ENCODE peak calls at places on chromosome 10, in eight cellular contexts. One of them, this sample, is unnamed.

GRCh38 chr10:128051548-128051947 is 74.7 kb downstream of the MKI67 start:
- DNase-seq in GM06990: no peak
- DNase-seq in globus pallidus: no peak
- DNase-seq in MV-4-11: peak; percentile 41
- DNase-seq in Calu3: no peak
- DNase-seq in HTR-8/SVneo: no peak
- DNase-seq in endodermal cell: no peak
- DNase-seq in activated CD4-positive, alpha-beta T cell treated with anti-CD3 and anti-CD28 coated beads, Interleukin-2, amount 50 U/mL, for 24 hours: no peak
- DNase-seq in this sample: no peak

GRCh38 chr10:75191821-75192568 is 18.6 kb upstream of the VDAC2 start:
- DNase-seq in GM06990: no peak
- DNase-seq in globus pallidus: no peak
- DNase-seq in MV-4-11: peak; percentile 63
- DNase-seq in Calu3: peak; percentile 58
- DNase-seq in HTR-8/SVneo: peak; percentile 76
- DNase-seq in endodermal cell: no peak
- DNase-seq in activated CD4-positive, alpha-beta T cell treated with anti-CD3 and anti-CD28 coated beads, Interleukin-2, amount 50 U/mL, for 24 hours: no peak
- DNase-seq in this sample: no peak

GRCh38 chr10:117511601-117512390 is 30.8 kb upstream of the EMX2 start:
- DNase-seq in GM06990: no peak
- DNase-seq in globus pallidus: no peak
- DNase-seq in MV-4-11: no peak
- DNase-seq in Calu3: no peak
- DNase-seq in HTR-8/SVneo: no peak
- DNase-seq in endodermal cell: peak; percentile 33
- DNase-seq in activated CD4-positive, alpha-beta T cell treated with anti-CD3 and anti-CD28 coated beads, Interleukin-2, amount 50 U/mL, for 24 hours: no peak
- DNase-seq in this sample: no peak

GRCh38 chr10:80504897-80505465 is 32.7 kb upstream of the SH2D4B start:
- DNase-seq in GM06990: no peak
- DNase-seq in globus pallidus: no peak
- DNase-seq in MV-4-11: no peak
- DNase-seq in Calu3: no peak
- DNase-seq in HTR-8/SVneo: no peak
- DNase-seq in endodermal cell: no peak
- DNase-seq in activated CD4-positive, alpha-beta T cell treated with anti-CD3 and anti-CD28 coated beads, Interleukin-2, amount 50 U/mL, for 24 hours: no peak
- DNase-seq in this sample: no peak

GRCh38 chr10:50367732-50368131 is 116.4 kb upstream of the ASAH2 start:
- DNase-seq in GM06990: no peak
- DNase-seq in globus pallidus: no peak
- DNase-seq in MV-4-11: peak; percentile 30
- DNase-seq in Calu3: peak; percentile 30
- DNase-seq in HTR-8/SVneo: peak; percentile 58
- DNase-seq in endodermal cell: peak; percentile 64
- DNase-seq in activated CD4-positive, alpha-beta T cell treated with anti-CD3 and anti-CD28 coated beads, Interleukin-2, amount 50 U/mL, for 24 hours: no peak
- DNase-seq in this sample: peak; percentile 41

GRCh38 chr10:49094707-49095106 is 20.6 kb downstream of the VSTM4 start:
- DNase-seq in GM06990: no peak
- DNase-seq in globus pallidus: no peak
- DNase-seq in MV-4-11: no peak
- DNase-seq in Calu3: no peak
- DNase-seq in HTR-8/SVneo: no peak
- DNase-seq in endodermal cell: peak; percentile 27
- DNase-seq in activated CD4-positive, alpha-beta T cell treated with anti-CD3 and anti-CD28 coated beads, Interleukin-2, amount 50 U/mL, for 24 hours: no peak
- DNase-seq in this sample: no peak

GRCh38 chr10:62083413-62083794 is 181.9 kb downstream of the ARID5B start:
- DNase-seq in GM06990: no peak
- DNase-seq in globus pallidus: no peak
- DNase-seq in MV-4-11: no peak
- DNase-seq in Calu3: peak; percentile 25
- DNase-seq in HTR-8/SVneo: no peak
- DNase-seq in endodermal cell: no peak
- DNase-seq in activated CD4-positive, alpha-beta T cell treated with anti-CD3 and anti-CD28 coated beads, Interleukin-2, amount 50 U/mL, for 24 hours: no peak
- DNase-seq in this sample: no peak

GRCh38 chr10:61399386-61399785 is 53.8 kb downstream of the TMEM26 start:
- DNase-seq in GM06990: no peak
- DNase-seq in globus pallidus: no peak
- DNase-seq in MV-4-11: no peak
- DNase-seq in Calu3: no peak
- DNase-seq in HTR-8/SVneo: no peak
- DNase-seq in endodermal cell: no peak
- DNase-seq in activated CD4-positive, alpha-beta T cell treated with anti-CD3 and anti-CD28 coated beads, Interleukin-2, amount 50 U/mL, for 24 hours: no peak
- DNase-seq in this sample: no peak

GRCh38 chr10:125149278-125150047 is 10.9 kb downstream of the CTBP2 start:
- DNase-seq in GM06990: no peak
- DNase-seq in globus pallidus: no peak
- DNase-seq in MV-4-11: peak; percentile 4
- DNase-seq in Calu3: peak; percentile 49
- DNase-seq in HTR-8/SVneo: no peak
- DNase-seq in endodermal cell: peak; percentile 67
- DNase-seq in activated CD4-positive, alpha-beta T cell treated with anti-CD3 and anti-CD28 coated beads, Interleukin-2, amount 50 U/mL, for 24 hours: no peak
- DNase-seq in this sample: no peak

GRCh38 chr10:30378607-30379006 is 29.5 kb upstream of the MTPAP start:
- DNase-seq in GM06990: no peak
- DNase-seq in globus pallidus: no peak
- DNase-seq in MV-4-11: no peak
- DNase-seq in Calu3: no peak
- DNase-seq in HTR-8/SVneo: no peak
- DNase-seq in endodermal cell: peak; percentile 64
- DNase-seq in activated CD4-positive, alpha-beta T cell treated with anti-CD3 and anti-CD28 coated beads, Interleukin-2, amount 50 U/mL, for 24 hours: no peak
- DNase-seq in this sample: no peak

GRCh38 chr10:122113161-122113944 is 124.4 kb downstream of the TACC2 start:
- DNase-seq in GM06990: no peak
- DNase-seq in globus pallidus: peak; percentile 11
- DNase-seq in MV-4-11: peak; percentile 49
- DNase-seq in Calu3: peak; percentile 74
- DNase-seq in HTR-8/SVneo: peak; percentile 59
- DNase-seq in endodermal cell: peak; percentile 88
- DNase-seq in activated CD4-positive, alpha-beta T cell treated with anti-CD3 and anti-CD28 coated beads, Interleukin-2, amount 50 U/mL, for 24 hours: no peak
- DNase-seq in this sample: peak; percentile 76

GRCh38 chr10:32161586-32161985 is 105.4 kb upstream of the KIF5B start:
- DNase-seq in GM06990: no peak
- DNase-seq in globus pallidus: no peak
- DNase-seq in MV-4-11: no peak
- DNase-seq in Calu3: no peak
- DNase-seq in HTR-8/SVneo: no peak
- DNase-seq in endodermal cell: no peak
- DNase-seq in activated CD4-positive, alpha-beta T cell treated with anti-CD3 and anti-CD28 coated beads, Interleukin-2, amount 50 U/mL, for 24 hours: no peak
- DNase-seq in this sample: no peak

GRCh38 chr10:130407052-130407451 is 270.9 kb downstream of the GLRX3 start:
- DNase-seq in GM06990: no peak
- DNase-seq in globus pallidus: no peak
- DNase-seq in MV-4-11: no peak
- DNase-seq in Calu3: no peak
- DNase-seq in HTR-8/SVneo: no peak
- DNase-seq in endodermal cell: peak; percentile 15
- DNase-seq in activated CD4-positive, alpha-beta T cell treated with anti-CD3 and anti-CD28 coated beads, Interleukin-2, amount 50 U/mL, for 24 hours: no peak
- DNase-seq in this sample: no peak

GRCh38 chr10:114002422-114002821 is 41.2 kb upstream of the ADRB1 start:
- DNase-seq in GM06990: no peak
- DNase-seq in globus pallidus: no peak
- DNase-seq in MV-4-11: no peak
- DNase-seq in Calu3: no peak
- DNase-seq in HTR-8/SVneo: no peak
- DNase-seq in endodermal cell: no peak
- DNase-seq in activated CD4-positive, alpha-beta T cell treated with anti-CD3 and anti-CD28 coated beads, Interleukin-2, amount 50 U/mL, for 24 hours: no peak
- DNase-seq in this sample: no peak

GRCh38 chr10:63521389-63522128 is at the start of gene REEP3:
- DNase-seq in GM06990: peak; percentile 86
- DNase-seq in globus pallidus: peak; percentile 79
- DNase-seq in MV-4-11: no peak
- DNase-seq in Calu3: peak; percentile 66
- DNase-seq in HTR-8/SVneo: peak; percentile 48
- DNase-seq in endodermal cell: peak; percentile 91
- DNase-seq in activated CD4-positive, alpha-beta T cell treated with anti-CD3 and anti-CD28 coated beads, Interleukin-2, amount 50 U/mL, for 24 hours: peak; percentile 45
- DNase-seq in this sample: peak; percentile 41

GRCh38 chr10:14486777-14487510 is 156.2 kb upstream of the FRMD4A start:
- DNase-seq in GM06990: no peak
- DNase-seq in globus pallidus: peak; percentile 28
- DNase-seq in MV-4-11: no peak
- DNase-seq in Calu3: peak; percentile 8
- DNase-seq in HTR-8/SVneo: no peak
- DNase-seq in endodermal cell: no peak
- DNase-seq in activated CD4-positive, alpha-beta T cell treated with anti-CD3 and anti-CD28 coated beads, Interleukin-2, amount 50 U/mL, for 24 hours: no peak
- DNase-seq in this sample: no peak

GRCh38 chr10:341081-341740 is 206.0 kb downstream of the ZMYND11 start:
- DNase-seq in GM06990: no peak
- DNase-seq in globus pallidus: no peak
- DNase-seq in MV-4-11: no peak
- DNase-seq in Calu3: no peak
- DNase-seq in HTR-8/SVneo: no peak
- DNase-seq in endodermal cell: peak; percentile 28
- DNase-seq in activated CD4-positive, alpha-beta T cell treated with anti-CD3 and anti-CD28 coated beads, Interleukin-2, amount 50 U/mL, for 24 hours: no peak
- DNase-seq in this sample: no peak

GRCh38 chr10:63738410-63738809 is 217.2 kb downstream of the REEP3 start:
- DNase-seq in GM06990: no peak
- DNase-seq in globus pallidus: no peak
- DNase-seq in MV-4-11: no peak
- DNase-seq in Calu3: peak; percentile 24
- DNase-seq in HTR-8/SVneo: no peak
- DNase-seq in endodermal cell: peak; percentile 74
- DNase-seq in activated CD4-positive, alpha-beta T cell treated with anti-CD3 and anti-CD28 coated beads, Interleukin-2, amount 50 U/mL, for 24 hours: no peak
- DNase-seq in this sample: no peak

GRCh38 chr10:62860946-62861345 is 44.8 kb upstream of the EGR2 start:
- DNase-seq in GM06990: no peak
- DNase-seq in globus pallidus: peak; percentile 16
- DNase-seq in MV-4-11: peak; percentile 42
- DNase-seq in Calu3: no peak
- DNase-seq in HTR-8/SVneo: no peak
- DNase-seq in endodermal cell: peak; percentile 45
- DNase-seq in activated CD4-positive, alpha-beta T cell treated with anti-CD3 and anti-CD28 coated beads, Interleukin-2, amount 50 U/mL, for 24 hours: no peak
- DNase-seq in this sample: peak; percentile 29

GRCh38 chr10:1408656-1409358 is 328.5 kb downstream of the ADARB2 start:
- DNase-seq in GM06990: no peak
- DNase-seq in globus pallidus: no peak
- DNase-seq in MV-4-11: no peak
- DNase-seq in Calu3: no peak
- DNase-seq in HTR-8/SVneo: no peak
- DNase-seq in endodermal cell: peak; percentile 30
- DNase-seq in activated CD4-positive, alpha-beta T cell treated with anti-CD3 and anti-CD28 coated beads, Interleukin-2, amount 50 U/mL, for 24 hours: no peak
- DNase-seq in this sample: no peak

GRCh38 chr10:131440405-131441360 is 129.2 kb upstream of the TCERG1L start:
- DNase-seq in GM06990: no peak
- DNase-seq in globus pallidus: no peak
- DNase-seq in MV-4-11: no peak
- DNase-seq in Calu3: no peak
- DNase-seq in HTR-8/SVneo: no peak
- DNase-seq in endodermal cell: no peak
- DNase-seq in activated CD4-positive, alpha-beta T cell treated with anti-CD3 and anti-CD28 coated beads, Interleukin-2, amount 50 U/mL, for 24 hours: no peak
- DNase-seq in this sample: no peak

GRCh38 chr10:124539935-124540641 is 78.5 kb downstream of the LHPP start:
- DNase-seq in GM06990: peak; percentile 65
- DNase-seq in globus pallidus: no peak
- DNase-seq in MV-4-11: peak; percentile 24
- DNase-seq in Calu3: peak; percentile 62
- DNase-seq in HTR-8/SVneo: peak; percentile 60
- DNase-seq in endodermal cell: peak; percentile 91
- DNase-seq in activated CD4-positive, alpha-beta T cell treated with anti-CD3 and anti-CD28 coated beads, Interleukin-2, amount 50 U/mL, for 24 hours: peak; percentile 38
- DNase-seq in this sample: peak; percentile 85

GRCh38 chr10:126969310-126969709 is 64.1 kb downstream of the DOCK1 start:
- DNase-seq in GM06990: no peak
- DNase-seq in globus pallidus: no peak
- DNase-seq in MV-4-11: no peak
- DNase-seq in Calu3: peak; percentile 9
- DNase-seq in HTR-8/SVneo: no peak
- DNase-seq in endodermal cell: peak; percentile 80
- DNase-seq in activated CD4-positive, alpha-beta T cell treated with anti-CD3 and anti-CD28 coated beads, Interleukin-2, amount 50 U/mL, for 24 hours: no peak
- DNase-seq in this sample: no peak

GRCh38 chr10:118397391-118397790 is 55.3 kb upstream of the FAM204A start:
- DNase-seq in GM06990: no peak
- DNase-seq in globus pallidus: no peak
- DNase-seq in MV-4-11: no peak
- DNase-seq in Calu3: no peak
- DNase-seq in HTR-8/SVneo: no peak
- DNase-seq in endodermal cell: no peak
- DNase-seq in activated CD4-positive, alpha-beta T cell treated with anti-CD3 and anti-CD28 coated beads, Interleukin-2, amount 50 U/mL, for 24 hours: no peak
- DNase-seq in this sample: no peak

GRCh38 chr10:129466703-129467345 is at the start of gene MGMT:
- DNase-seq in GM06990: peak; percentile 90
- DNase-seq in globus pallidus: peak; percentile 88
- DNase-seq in MV-4-11: peak; percentile 75
- DNase-seq in Calu3: peak; percentile 78
- DNase-seq in HTR-8/SVneo: peak; percentile 59
- DNase-seq in endodermal cell: peak; percentile 98
- DNase-seq in activated CD4-positive, alpha-beta T cell treated with anti-CD3 and anti-CD28 coated beads, Interleukin-2, amount 50 U/mL, for 24 hours: peak; percentile 99
- DNase-seq in this sample: peak; percentile 92

This sample was measured in endothelial cell.